ENCODE peak calls at places on chromosome 1, in five cellular contexts. A is CD14-positive monocyte; F is T-helper 17 cell; H is esophagus squamous epithelium; J is activated CD4-positive, alpha-beta memory T cell treated with anti-CD3 and anti-CD28 coated beads, Interleukin-2, amount 10 ng/mL, durations not matched to agents 7 days and 5 days. D is an unnamed sample.

GRCh38 chr1:208455821-208456220 is 211.6 kb upstream of the PLXNA2 start:
- DNase-seq in F (no peak), H (no peak), A (no peak), J (no peak), D (no peak)

GRCh38 chr1:109306832-109307362 is at the start of gene MYBPHL:
- DNase-seq in F (no peak), A (no peak), H (no peak), J (no peak), D (no peak)

GRCh38 chr1:167635233-167635648 is 5.2 kb downstream of the RCSD1 start:
- DNase-seq in H (no peak), A (no peak), F (no peak), J (no peak), D (no peak)

GRCh38 chr1:201711811-201712210 is 117.1 kb upstream of the IPO9 start:
- DNase-seq in F (no peak), A (no peak), J (no peak), H (no peak), D (no peak)

GRCh38 chr1:157073944-157074685 is 25.5 kb downstream of the ETV3L start:
- DNase-seq in H (no peak), F (no peak), J (peak), A (peak), D (peak)

GRCh38 chr1:27360159-27361043 is 6.4 kb downstream of the MAP3K6 start:
- DNase-seq in A (no peak), H (no peak), F (peak), J (peak), D (no peak)

GRCh38 chr1:203421246-203421645 is 54.4 kb upstream of the PRELP start:
- DNase-seq in F (no peak), J (no peak), A (no peak), H (no peak), D (no peak)

GRCh38 chr1:118157506-118157905 is 27.5 kb downstream of the SPAG17 start:
- DNase-seq in J (no peak), A (no peak), F (no peak), H (no peak), D (no peak)

GRCh38 chr1:166032901-166033371 is 133.9 kb downstream of the FAM78B start:
- DNase-seq in F (no peak), J (no peak), H (no peak), A (no peak), D (no peak)

D was measured in ascending aorta.